ENCODE peak calls at places on chromosomes 5 and 9, in eight cellular contexts. One of them, this sample, is unnamed.

GRCh38 chr5:28301676-28302075 is 1263.3 kb upstream of the CDH9 start:
- DNase-seq in glutamatergic neuron: no peak
- DNase-seq in cardiac muscle cell: peak
- DNase-seq in activated CD8-positive, alpha-beta memory T cell treated with anti-CD3 and anti-CD28 coated beads for 24 hours: no peak
- DNase-seq in GM10248: no peak
- DNase-seq in CD4-positive, CD25-positive, alpha-beta regulatory T cell: no peak
- DNase-seq in GM04504: no peak
- DNase-seq in GDM1: no peak
- DNase-seq in this sample: no peak

GRCh38 chr9:91896513-91897121 is 53.4 kb downstream of the ROR2 start:
- DNase-seq in glutamatergic neuron: no peak
- DNase-seq in cardiac muscle cell: peak
- DNase-seq in activated CD8-positive, alpha-beta memory T cell treated with anti-CD3 and anti-CD28 coated beads for 24 hours: no peak
- DNase-seq in GM10248: no peak
- DNase-seq in CD4-positive, CD25-positive, alpha-beta regulatory T cell: no peak
- DNase-seq in GM04504: no peak
- DNase-seq in GDM1: no peak
- DNase-seq in this sample: no peak

GRCh38 chr9:135096408-135096885 is 9.0 kb downstream of the OLFM1 start:
- DNase-seq in glutamatergic neuron: no peak
- DNase-seq in cardiac muscle cell: no peak
- DNase-seq in activated CD8-positive, alpha-beta memory T cell treated with anti-CD3 and anti-CD28 coated beads for 24 hours: no peak
- DNase-seq in GM10248: no peak
- DNase-seq in CD4-positive, CD25-positive, alpha-beta regulatory T cell: no peak
- DNase-seq in GM04504: no peak
- DNase-seq in GDM1: no peak
- DNase-seq in this sample: no peak

GRCh38 chr9:113712053-113712452 is 164.1 kb upstream of the ZNF618 start:
- DNase-seq in glutamatergic neuron: no peak
- DNase-seq in cardiac muscle cell: peak
- DNase-seq in activated CD8-positive, alpha-beta memory T cell treated with anti-CD3 and anti-CD28 coated beads for 24 hours: no peak
- DNase-seq in GM10248: no peak
- DNase-seq in CD4-positive, CD25-positive, alpha-beta regulatory T cell: no peak
- DNase-seq in GM04504: no peak
- DNase-seq in GDM1: no peak
- DNase-seq in this sample: no peak

GRCh38 chr5:75167345-75167744 is 69.3 kb downstream of the ANKRD31 start:
- DNase-seq in glutamatergic neuron: no peak
- DNase-seq in cardiac muscle cell: peak
- DNase-seq in activated CD8-positive, alpha-beta memory T cell treated with anti-CD3 and anti-CD28 coated beads for 24 hours: no peak
- DNase-seq in GM10248: no peak
- DNase-seq in CD4-positive, CD25-positive, alpha-beta regulatory T cell: no peak
- DNase-seq in GM04504: no peak
- DNase-seq in GDM1: no peak
- DNase-seq in this sample: no peak

GRCh38 chr5:134543820-134544692 is 18.6 kb downstream of the JADE2 start:
- DNase-seq in glutamatergic neuron: no peak
- DNase-seq in cardiac muscle cell: no peak
- DNase-seq in activated CD8-positive, alpha-beta memory T cell treated with anti-CD3 and anti-CD28 coated beads for 24 hours: peak
- DNase-seq in GM10248: peak
- DNase-seq in CD4-positive, CD25-positive, alpha-beta regulatory T cell: no peak
- DNase-seq in GM04504: no peak
- DNase-seq in GDM1: no peak
- DNase-seq in this sample: no peak

GRCh38 chr5:164600166-164600715 is 1094.8 kb downstream of the MAT2B start:
- DNase-seq in glutamatergic neuron: no peak
- DNase-seq in cardiac muscle cell: peak
- DNase-seq in activated CD8-positive, alpha-beta memory T cell treated with anti-CD3 and anti-CD28 coated beads for 24 hours: no peak
- DNase-seq in GM10248: no peak
- DNase-seq in CD4-positive, CD25-positive, alpha-beta regulatory T cell: no peak
- DNase-seq in GM04504: no peak
- DNase-seq in GDM1: no peak
- DNase-seq in this sample: no peak

GRCh38 chr5:160260881-160261815 is 31.8 kb downstream of the FABP6 start:
- DNase-seq in glutamatergic neuron: peak
- DNase-seq in cardiac muscle cell: peak
- DNase-seq in activated CD8-positive, alpha-beta memory T cell treated with anti-CD3 and anti-CD28 coated beads for 24 hours: no peak
- DNase-seq in GM10248: no peak
- DNase-seq in CD4-positive, CD25-positive, alpha-beta regulatory T cell: no peak
- DNase-seq in GM04504: no peak
- DNase-seq in GDM1: peak
- DNase-seq in this sample: no peak

GRCh38 chr5:128228506-128228905 is 144.9 kb downstream of the SLC12A2 start:
- DNase-seq in glutamatergic neuron: no peak
- DNase-seq in cardiac muscle cell: peak
- DNase-seq in activated CD8-positive, alpha-beta memory T cell treated with anti-CD3 and anti-CD28 coated beads for 24 hours: no peak
- DNase-seq in GM10248: no peak
- DNase-seq in CD4-positive, CD25-positive, alpha-beta regulatory T cell: no peak
- DNase-seq in GM04504: no peak
- DNase-seq in GDM1: no peak
- DNase-seq in this sample: no peak

GRCh38 chr9:106892632-106893031 is 29.7 kb downstream of the ZNF462 start:
- DNase-seq in glutamatergic neuron: peak
- DNase-seq in cardiac muscle cell: peak
- DNase-seq in activated CD8-positive, alpha-beta memory T cell treated with anti-CD3 and anti-CD28 coated beads for 24 hours: no peak
- DNase-seq in GM10248: no peak
- DNase-seq in CD4-positive, CD25-positive, alpha-beta regulatory T cell: no peak
- DNase-seq in GM04504: peak
- DNase-seq in GDM1: no peak
- DNase-seq in this sample: no peak

GRCh38 chr9:21141427-21141882 is at the start of gene IFNW1:
- DNase-seq in glutamatergic neuron: no peak
- DNase-seq in cardiac muscle cell: no peak
- DNase-seq in activated CD8-positive, alpha-beta memory T cell treated with anti-CD3 and anti-CD28 coated beads for 24 hours: no peak
- DNase-seq in GM10248: peak
- DNase-seq in CD4-positive, CD25-positive, alpha-beta regulatory T cell: no peak
- DNase-seq in GM04504: no peak
- DNase-seq in GDM1: no peak
- DNase-seq in this sample: no peak

This sample was measured in RPMI8226.